ENCODE peak calls at places on chromosomes 2 and 18, in four cellular contexts. X is H1, H is HepG2, O is SK-N-SH. K is an unnamed sample.

GRCh38 chr18:31185551-31185950 is 22.9 kb upstream of the DSC1 start:
- DNase-seq in H (peak), O (no peak), X (no peak), K (no peak)

GRCh38 chr2:158519481-158519880 is 62.7 kb downstream of the PKP4 start:
- DNase-seq in O (no peak), X (no peak), H (no peak), K (no peak)

GRCh38 chr2:128548461-128548891 is 229.8 kb upstream of the HS6ST1 start:
- DNase-seq in X (no peak), H (no peak), O (no peak), K (no peak)

GRCh38 chr2:80020061-80020460 is 284.5 kb downstream of the LRRTM1 start:
- DNase-seq in H (no peak), X (no peak), O (no peak), K (no peak)

GRCh38 chr2:69510204-69510603 is 73.0 kb upstream of the NFU1 start:
- DNase-seq in X (no peak), H (no peak), O (no peak), K (no peak)

GRCh38 chr2:96843538-96844268 is at the start of gene ANKRD23:
- DNase-seq in O (no peak), X (no peak), H (no peak), K (no peak)

GRCh38 chr2:101963198-101963597 is 28.6 kb upstream of the IL1R2 start:
- DNase-seq in X (no peak), H (no peak), O (no peak), K (no peak)

GRCh38 chr2:238320648-238321281 is 447 bp downstream of the TRAF3IP1 start:
- DNase-seq in X (no peak), H (no peak), O (peak), K (peak)

GRCh38 chr18:73752546-73752945 is 395.1 kb downstream of the FBXO15 start:
- DNase-seq in O (no peak), H (no peak), X (no peak), K (no peak)

GRCh38 chr2:60520477-60520876 is 33.0 kb downstream of the BCL11A start:
- DNase-seq in X (no peak), O (no peak), H (no peak), K (no peak)

GRCh38 chr2:20796374-20796791 is 26.5 kb downstream of the LDAH start:
- DNase-seq in X (no peak), O (no peak), H (peak), K (no peak)

GRCh38 chr2:54728669-54729120 is 5.2 kb downstream of the EML6 start:
- DNase-seq in X (no peak), O (no peak), H (peak), K (no peak)

GRCh38 chr2:188870289-188870688 is 103.9 kb upstream of the COL3A1 start:
- DNase-seq in H (no peak), X (no peak), O (no peak), K (no peak)

GRCh38 chr2:14492920-14493503 is 139.5 kb upstream of the LRATD1 start:
- DNase-seq in X (peak), O (no peak), H (no peak), K (no peak)

GRCh38 chr18:28176933-28177827 is at the start of gene CDH2:
- DNase-seq in O (peak), H (peak), X (peak), K (peak)

GRCh38 chr18:75880266-75880665 is 452.8 kb upstream of the SMIM21 start:
- DNase-seq in H (no peak), O (no peak), X (no peak), K (no peak)

GRCh38 chr2:16167471-16168426 is 227.4 kb downstream of the MYCN start:
- DNase-seq in X (no peak), O (no peak), H (no peak), K (no peak)

GRCh38 chr2:172806426-172807008 is 70.9 kb downstream of the RAPGEF4 start:
- DNase-seq in X (no peak), O (peak), H (peak), K (peak)

GRCh38 chr18:3649559-3650426 is 199.8 kb downstream of the TGIF1 start:
- DNase-seq in X (no peak), H (peak), O (no peak), K (no peak)

GRCh38 chr2:99608092-99608491 is 118.3 kb upstream of the REV1 start:
- DNase-seq in O (no peak), H (no peak), X (no peak), K (no peak)

GRCh38 chr18:59308201-59309014 is 10.0 kb downstream of the CPLX4 start:
- DNase-seq in H (peak), O (peak), X (peak), K (peak)

GRCh38 chr2:204205548-204205947 is 269.0 kb downstream of the ICOS start:
- DNase-seq in H (no peak), X (peak), O (no peak), K (no peak)

GRCh38 chr2:72149556-72150156 is 2.0 kb upstream of the CYP26B1 start:
- DNase-seq in H (no peak), X (no peak), O (peak), K (peak)

GRCh38 chr2:174013310-174013751 is 48.2 kb upstream of the SP3 start:
- DNase-seq in O (no peak), X (no peak), H (no peak), K (no peak)

GRCh38 chr2:233011268-233012190 is 1.5 kb downstream of the NGEF start:
- DNase-seq in O (no peak), H (no peak), X (no peak), K (no peak)

GRCh38 chr2:44148997-44149396 is 19.7 kb upstream of the PPM1B start:
- DNase-seq in X (no peak), O (no peak), H (no peak), K (no peak)

GRCh38 chr2:54635554-54636152 is 87.8 kb upstream of the EML6 start:
- DNase-seq in H (no peak), O (no peak), X (no peak), K (no peak)

GRCh38 chr2:206163251-206163880 is 3.7 kb downstream of the EEF1B2 start:
- DNase-seq in H (no peak), X (no peak), O (no peak), K (no peak)

GRCh38 chr2:206159346-206160123 is at the start of the genes EEF1B2 and NDUFS1:
- DNase-seq in O (peak), H (peak), X (peak), K (peak)

GRCh38 chr2:206160807-206161179 is 1.1 kb downstream of the EEF1B2 start:
- DNase-seq in O (no peak), X (no peak), H (peak), K (no peak)

GRCh38 chr2:206160124-206160806 is 570 bp downstream of the EEF1B2 start:
- DNase-seq in O (peak), H (peak), X (no peak), K (no peak)

GRCh38 chr2:206164261-206164862 is 4.7 kb downstream of the EEF1B2 start:
- DNase-seq in X (no peak), H (peak), O (peak), K (no peak)
- TF ChIP-seq JUND in X (no peak), H (no peak), O (no peak), K (no peak)

GRCh38 chr2:217952409-217952808 is 50.4 kb downstream of the TNS1 start:
- DNase-seq in H (no peak), X (no peak), O (no peak), K (no peak)

GRCh38 chr2:217949448-217949847 is 53.3 kb downstream of the TNS1 start:
- DNase-seq in O (no peak), X (no peak), H (no peak), K (no peak)

GRCh38 chr2:217950401-217950871 is 52.4 kb downstream of the TNS1 start:
- DNase-seq in H (no peak), X (no peak), O (no peak), K (no peak)

GRCh38 chr2:217951521-217952247 is 51.1 kb downstream of the TNS1 start:
- DNase-seq in O (no peak), X (no peak), H (no peak), K (peak)

GRCh38 chr2:217951091-217951490 is 51.7 kb downstream of the TNS1 start:
- DNase-seq in O (no peak), H (no peak), X (no peak), K (no peak)
- TF ChIP-seq JUND in O (no peak), H (no peak), X (no peak), K (no peak)

GRCh38 chr2:23360571-23361125 is 24.3 kb upstream of the KLHL29 start:
- DNase-seq in O (peak), H (peak), X (no peak), K (no peak)
- TF ChIP-seq JUND in O (no peak), H (no peak), X (no peak), K (no peak)

DNA sequence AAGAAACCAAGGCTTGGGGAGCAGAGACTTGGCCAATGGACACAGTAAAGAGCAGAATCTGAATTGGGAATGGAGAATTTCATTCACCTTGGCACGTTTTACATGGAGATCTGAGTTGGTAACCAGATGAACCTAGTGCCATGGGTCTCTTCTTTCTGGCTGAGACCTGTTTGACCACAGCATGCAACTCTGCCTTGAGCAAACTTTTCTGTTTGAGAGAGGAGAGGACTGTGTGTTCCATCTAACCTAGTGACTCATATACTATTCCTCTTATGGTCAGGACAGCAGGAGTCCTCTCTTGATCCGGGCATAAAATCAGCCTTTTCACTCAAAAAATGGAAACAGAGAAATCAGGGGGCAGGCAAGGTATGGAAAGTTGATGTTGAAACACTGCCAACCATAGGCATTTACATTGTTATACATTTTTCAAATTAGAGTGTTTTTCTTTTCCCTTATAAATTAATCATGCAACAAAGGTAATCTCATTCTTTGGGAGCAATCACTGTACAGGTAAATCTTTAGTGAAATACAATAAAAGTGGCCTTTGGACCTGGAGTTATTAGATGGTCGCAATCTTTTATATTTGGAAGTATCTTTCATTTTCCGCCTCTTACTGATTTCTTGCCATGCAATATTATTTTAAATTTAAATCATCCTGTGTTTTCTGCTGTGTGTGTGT is 86.7 kb downstream of the NRP2 start:
- DNase-seq in H (no peak), X (no peak), O (no peak), K (no peak)
- TF ChIP-seq JUND in H (no peak), X (no peak), O (no peak), K (no peak)

GRCh38 chr2:42009657-42010580 is 37.9 kb upstream of the PKDCC start:
- DNase-seq in O (no peak), H (no peak), X (no peak), K (no peak)
- TF ChIP-seq JUND in O (no peak), H (no peak), X (no peak), K (no peak)

K was measured in T47D.